ENCODE peak calls at places on chromosomes 3 and 15, in eight cellular contexts. E is heart left ventricle, R is ovary, S is HCT116, G is NB4, T is uterus, L is body of pancreas, X is spleen. Y is an unnamed sample.

GRCh38 chr3:102180291-102180931 is 254.4 kb upstream of the ZPLD1 start:
- DNase-seq in T (no peak), R (no peak), E (peak; percentile 24), G (no peak), L (no peak), S (no peak), X (no peak), Y (no peak)

GRCh38 chr3:31409866-31410265 is 122.9 kb upstream of the STT3B start:
- DNase-seq in S (no peak), R (no peak), E (no peak), G (no peak), X (no peak), L (no peak), T (no peak), Y (no peak)

GRCh38 chr3:152909180-152909883 is 74.4 kb downstream of the P2RY1 start:
- DNase-seq in S (no peak), L (peak; percentile 16), X (no peak), T (no peak), R (no peak), G (peak; percentile 11), E (peak; percentile 37), Y (peak; percentile 77)

GRCh38 chr3:73086071-73086494 is 24.6 kb downstream of the EBLN2 start:
- DNase-seq in G (peak; percentile 53), X (peak; percentile 81), S (peak; percentile 38), T (peak; percentile 40), E (peak; percentile 26), L (peak; percentile 48), R (peak; percentile 64), Y (peak; percentile 54)

GRCh38 chr15:95085056-95085455 is 853.7 kb downstream of the MCTP2 start:
- DNase-seq in S (no peak), R (no peak), T (no peak), L (no peak), E (no peak), X (no peak), G (no peak), Y (no peak)

GRCh38 chr3:53725308-53725995 is 120.8 kb downstream of the CHDH start:
- DNase-seq in X (no peak), T (no peak), L (no peak), G (no peak), E (no peak), R (no peak), S (no peak), Y (no peak)

GRCh38 chr3:135240426-135240825 is 445.4 kb downstream of the EPHB1 start:
- DNase-seq in T (no peak), E (no peak), G (peak; percentile 31), R (no peak), L (no peak), X (no peak), S (no peak), Y (no peak)

GRCh38 chr3:101266566-101266965 is 53.8 kb downstream of the IMPG2 start:
- DNase-seq in T (no peak), G (no peak), S (no peak), L (no peak), R (no peak), X (no peak), E (no peak), Y (no peak)

GRCh38 chr3:132781922-132782321 is 59.7 kb upstream of the NPHP3 start:
- DNase-seq in L (no peak), T (no peak), E (no peak), G (peak; percentile 0), S (no peak), R (no peak), X (no peak), Y (no peak)

GRCh38 chr15:78243491-78243941 is 9.2 kb upstream of the ACSBG1 start:
- DNase-seq in X (no peak), L (peak; percentile 80), S (no peak), G (no peak), T (no peak), E (peak; percentile 66), R (no peak), Y (peak; percentile 74)

GRCh38 chr3:130770637-130771036 is 24.0 kb upstream of the PIK3R4 start:
- DNase-seq in X (no peak), S (no peak), L (no peak), T (no peak), E (no peak), G (no peak), R (no peak), Y (no peak)
- TF ChIP-seq CTCF in X (no peak), S (no peak), L (no peak), T (no peak), E (no peak), G (no peak), R (no peak), Y (no peak)

GRCh38 chr15:57583282-57583681 is 8.4 kb upstream of the MYZAP start:
- DNase-seq in L (no peak), R (no peak), X (no peak), T (no peak), G (no peak), E (no peak), S (no peak), Y (no peak)

GRCh38 chr15:57582080-57582479 is 9.6 kb upstream of the MYZAP start:
- DNase-seq in G (no peak), S (no peak), E (no peak), X (no peak), L (no peak), T (no peak), R (no peak), Y (no peak)

GRCh38 chr15:57580866-57581265 is 10.8 kb upstream of the MYZAP start:
- DNase-seq in L (peak; percentile 36), X (no peak), T (no peak), E (no peak), R (no peak), G (no peak), S (no peak), Y (no peak)

GRCh38 chr15:57580428-57580827 is 11.3 kb upstream of the MYZAP start:
- DNase-seq in T (no peak), R (no peak), L (no peak), X (no peak), S (no peak), E (no peak), G (no peak), Y (no peak)

DNA sequence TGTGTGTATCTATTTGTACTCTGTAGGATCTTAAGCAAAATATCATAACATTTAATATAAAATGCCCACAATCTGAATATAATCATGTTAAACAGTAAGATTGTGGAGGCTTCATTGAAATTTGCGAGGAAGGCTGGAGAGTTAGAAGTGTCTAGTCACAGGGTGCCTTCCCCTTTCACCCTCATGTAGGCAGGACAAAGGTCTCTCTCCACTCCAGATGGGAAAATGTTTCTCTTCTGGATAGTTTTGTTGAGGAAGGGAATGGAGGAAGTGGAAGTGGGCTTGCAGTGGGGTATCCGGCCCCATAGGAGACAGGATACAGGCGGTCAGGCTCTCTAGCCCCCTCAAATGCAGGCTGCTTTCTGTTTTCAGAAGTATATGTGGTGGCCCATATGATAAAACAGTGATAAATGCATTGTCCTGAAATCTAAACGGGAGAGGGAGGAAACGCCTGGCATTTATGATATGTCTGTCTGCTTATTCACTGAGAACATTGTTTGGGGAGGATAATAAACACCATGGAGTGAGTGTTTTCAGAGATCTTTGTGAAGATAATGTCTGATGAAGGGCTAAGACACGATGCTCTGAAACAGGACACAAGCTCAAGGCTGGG is 13.3 kb upstream of the MYZAP start:
- DNase-seq in G (no peak), S (no peak), X (no peak), T (no peak), E (no peak), R (no peak), L (no peak), Y (no peak)
- TF ChIP-seq POLR2A in G (no peak), S (no peak), X (no peak), T (no peak), E (no peak), R (no peak), L (no peak), Y (no peak)

DNA sequence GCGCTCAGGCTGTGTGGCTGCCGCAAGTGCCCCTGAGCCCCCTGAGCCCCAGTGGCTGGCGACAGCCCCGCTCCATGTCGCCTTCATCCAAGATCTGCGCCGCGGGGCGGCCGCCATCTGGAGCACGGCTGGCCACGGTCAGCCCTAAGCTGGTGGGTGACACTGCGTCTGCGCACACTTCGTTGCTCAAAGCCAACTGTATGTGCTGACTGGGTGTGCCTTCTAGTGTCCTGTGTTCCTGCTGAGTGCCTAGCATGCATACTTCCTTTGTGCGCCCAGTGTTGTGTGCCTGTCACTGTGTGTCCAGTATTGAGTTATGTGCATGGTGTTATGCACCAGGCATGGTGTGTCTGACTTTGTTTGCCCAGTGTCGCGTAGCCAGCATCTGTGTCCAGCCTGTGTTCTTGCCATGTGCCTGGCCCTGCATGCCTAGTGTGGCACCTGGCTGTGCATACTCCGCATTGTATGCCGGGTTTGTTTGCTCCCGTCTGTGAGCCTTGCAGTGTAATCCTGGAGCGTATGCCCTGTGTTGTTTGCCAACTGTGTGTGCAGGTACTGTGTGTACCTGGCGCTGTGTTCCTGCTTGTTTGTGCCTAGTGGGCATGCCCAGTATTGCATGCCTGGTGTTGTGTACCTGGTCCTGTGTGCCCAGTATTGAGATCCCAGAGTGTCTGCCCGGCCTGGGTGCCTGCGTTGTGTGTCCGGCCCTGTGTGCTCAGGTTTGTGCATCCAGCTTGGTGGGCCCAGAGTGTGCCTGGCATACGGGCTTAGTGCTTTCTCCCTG is 54.7 kb upstream of the CHRNA7 start:
- DNase-seq in R (no peak), L (peak; percentile 36), E (no peak), S (no peak), X (no peak), G (peak; percentile 8), T (no peak), Y (no peak)
- TF ChIP-seq CTCF in R (no peak), L (no peak), E (no peak), S (no peak), X (no peak), G (no peak), T (no peak), Y (no peak)

GRCh38 chr3:183885766-183886165 is 1.1 kb upstream of the PARL start:
- DNase-seq in R (no peak), G (no peak), S (no peak), T (no peak), L (no peak), E (no peak), X (no peak), Y (no peak)

GRCh38 chr3:183880121-183880520 is 4.6 kb downstream of the PARL start:
- DNase-seq in S (no peak), T (no peak), L (no peak), R (no peak), G (peak; percentile 74), E (no peak), X (no peak), Y (no peak)

GRCh38 chr3:183884097-183884436 is 613 bp downstream of the PARL start:
- DNase-seq in R (no peak), E (no peak), X (no peak), T (no peak), L (no peak), S (no peak), G (peak; percentile 47), Y (no peak)

GRCh38 chr3:183883291-183884096 is 1.2 kb downstream of the PARL start:
- DNase-seq in R (no peak), E (no peak), L (no peak), T (no peak), X (no peak), S (no peak), G (no peak), Y (no peak)

GRCh38 chr3:183884437-183885296 is at the start of gene PARL:
- DNase-seq in L (peak; percentile 95), T (peak; percentile 94), S (peak; percentile 83), E (peak; percentile 95), X (peak; percentile 100), R (peak; percentile 93), G (peak; percentile 95), Y (peak; percentile 97)
- TF ChIP-seq POLR2A in L (peak; percentile 84), T (peak; percentile 25), S (peak; percentile 64), E (no peak), X (no peak), R (no peak), G (peak; percentile 71), Y (peak; percentile 32)

GRCh38 chr3:23810342-23811116 is 4.8 kb downstream of the UBE2E1 start:
- DNase-seq in T (peak; percentile 39), L (peak; percentile 54), E (peak; percentile 42), X (peak; percentile 91), R (peak; percentile 50), G (peak; percentile 69), S (no peak), Y (peak; percentile 45)
- TF ChIP-seq CTCF in T (no peak), L (no peak), E (no peak), X (no peak), R (no peak), G (no peak), S (no peak), Y (no peak)

Y was measured in adrenal gland.